ENCODE peak calls at places on chromosomes 12 and 14, in four cellular contexts. J is AG04450, S is left ventricle myocardium inferior, D is lower leg skin. N is an unnamed sample.
A peak's percentile ranks its signal among the peaks of the same experiment; 100 is the strongest.

GRCh38 chr14:23514009-23514962 is 37.3 kb downstream of the ZFHX2 start:
- DNase-seq in S (no peak), J (no peak), D (no peak), N (no peak)

GRCh38 chr14:94451091-94451751 is 1.4 kb downstream of the SERPINA11 start:
- DNase-seq in S (no peak), D (no peak), J (no peak), N (no peak)

GRCh38 chr14:104343690-104344640 is 205.6 kb downstream of the KIF26A start:
- DNase-seq in D (no peak), J (no peak), S (no peak), N (no peak)

GRCh38 chr12:114168061-114168460 is 201.9 kb upstream of the RBM19 start:
- DNase-seq in D (no peak), S (no peak), J (peak; percentile 1), N (no peak)

GRCh38 chr12:91189526-91189925 is 6.9 kb upstream of the DCN start:
- DNase-seq in D (no peak), J (no peak), S (no peak), N (no peak)

GRCh38 chr12:2653461-2653965 is 141.3 kb upstream of the FKBP4 start:
- DNase-seq in J (no peak), S (no peak), D (no peak), N (no peak)

GRCh38 chr12:111757361-111758119 is 9.2 kb upstream of the ALDH2 start:
- DNase-seq in J (no peak), D (peak; percentile 59), S (peak; percentile 46), N (no peak)

GRCh38 chr12:66290716-66291200 is 11.5 kb upstream of the HELB start:
- DNase-seq in D (no peak), S (no peak), J (no peak), N (no peak)

GRCh38 chr14:68790656-68791077 is 2.2 kb downstream of the ZFP36L1 start:
- DNase-seq in D (no peak), S (no peak), J (no peak), N (no peak)

GRCh38 chr12:52495385-52495784 is 2.3 kb upstream of the KRT6A start:
- DNase-seq in S (no peak), J (no peak), D (no peak), N (no peak)

GRCh38 chr14:68576496-68577244 is 216.2 kb downstream of the ZFP36L1 start:
- DNase-seq in S (no peak), D (no peak), J (no peak), N (no peak)

GRCh38 chr14:20808084-20808483 is 5.4 kb upstream of the RNASE1 start:
- DNase-seq in D (no peak), S (no peak), J (no peak), N (no peak)

GRCh38 chr12:122421263-122421814 is 1.1 kb downstream of the CLIP1 start:
- DNase-seq in J (no peak), D (peak; percentile 58), S (peak; percentile 31), N (no peak)

GRCh38 chr12:27319394-27319793 is 13.2 kb upstream of the BMAL2 start:
- DNase-seq in J (no peak), D (no peak), S (no peak), N (no peak)

GRCh38 chr12:104006929-104007328 is 41.3 kb downstream of the TDG start:
- DNase-seq in S (no peak), D (no peak), J (peak; percentile 37), N (no peak)

GRCh38 chr12:27673285-27673684 is 23.0 kb upstream of the REP15 start:
- DNase-seq in J (no peak), D (no peak), S (no peak), N (no peak)

GRCh38 chr12:50088577-50089335 is 3.6 kb downstream of the SMARCD1 start:
- DNase-seq in D (no peak), S (no peak), J (no peak), N (no peak)

GRCh38 chr12:107537464-107538119 is 148.0 kb upstream of the PWP1 start:
- DNase-seq in S (no peak), J (no peak), D (no peak), N (no peak)

GRCh38 chr12:123120452-123121166 is 30.3 kb downstream of the PITPNM2 start:
- DNase-seq in D (no peak), S (no peak), J (no peak), N (no peak)

GRCh38 chr14:34030864-34031263 is 80.0 kb upstream of the EGLN3 start:
- DNase-seq in J (peak; percentile 7), D (peak; percentile 31), S (peak; percentile 45), N (no peak)

GRCh38 chr12:39033789-39034188 is 128.4 kb upstream of the CPNE8 start:
- DNase-seq in S (no peak), D (no peak), J (no peak), N (no peak)

GRCh38 chr12:60684988-60685655 is 1089.3 kb downstream of the SLC16A7 start:
- DNase-seq in J (no peak), D (no peak), S (no peak), N (no peak)

GRCh38 chr12:60693019-60693626 is 1097.3 kb downstream of the SLC16A7 start:
- DNase-seq in J (no peak), D (no peak), S (no peak), N (no peak)

DNA sequence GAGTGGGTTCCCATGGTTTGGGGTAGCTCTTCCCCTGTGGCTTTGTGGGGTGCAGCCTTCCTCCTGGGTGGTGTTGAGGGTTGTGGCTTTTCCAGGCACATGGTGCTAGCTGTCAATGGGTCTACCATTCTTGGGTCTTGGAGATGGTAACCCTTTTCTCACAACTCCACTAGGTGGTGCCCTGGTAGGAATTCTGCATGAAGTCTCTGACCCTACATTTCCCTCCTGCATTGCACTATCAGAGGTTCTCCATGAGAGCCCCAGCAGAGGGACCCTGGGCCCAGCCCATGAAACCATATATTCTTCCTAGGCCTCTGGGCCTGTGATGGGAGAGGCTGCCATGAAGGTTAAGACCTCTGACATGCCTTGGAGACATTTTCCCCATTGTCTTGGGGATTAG is 1093.3 kb downstream of the SLC16A7 start:
- DNase-seq in J (no peak), D (no peak), S (no peak), N (no peak)
- TF ChIP-seq CTCF in J (no peak), D (no peak), S (no peak), N (no peak)

GRCh38 chr14:46651526-46652144 is at the start of gene RPL10L:
- DNase-seq in S (no peak), D (no peak), J (no peak), N (no peak)
- TF ChIP-seq CTCF in S (no peak), D (no peak), J (no peak), N (no peak)

DNA sequence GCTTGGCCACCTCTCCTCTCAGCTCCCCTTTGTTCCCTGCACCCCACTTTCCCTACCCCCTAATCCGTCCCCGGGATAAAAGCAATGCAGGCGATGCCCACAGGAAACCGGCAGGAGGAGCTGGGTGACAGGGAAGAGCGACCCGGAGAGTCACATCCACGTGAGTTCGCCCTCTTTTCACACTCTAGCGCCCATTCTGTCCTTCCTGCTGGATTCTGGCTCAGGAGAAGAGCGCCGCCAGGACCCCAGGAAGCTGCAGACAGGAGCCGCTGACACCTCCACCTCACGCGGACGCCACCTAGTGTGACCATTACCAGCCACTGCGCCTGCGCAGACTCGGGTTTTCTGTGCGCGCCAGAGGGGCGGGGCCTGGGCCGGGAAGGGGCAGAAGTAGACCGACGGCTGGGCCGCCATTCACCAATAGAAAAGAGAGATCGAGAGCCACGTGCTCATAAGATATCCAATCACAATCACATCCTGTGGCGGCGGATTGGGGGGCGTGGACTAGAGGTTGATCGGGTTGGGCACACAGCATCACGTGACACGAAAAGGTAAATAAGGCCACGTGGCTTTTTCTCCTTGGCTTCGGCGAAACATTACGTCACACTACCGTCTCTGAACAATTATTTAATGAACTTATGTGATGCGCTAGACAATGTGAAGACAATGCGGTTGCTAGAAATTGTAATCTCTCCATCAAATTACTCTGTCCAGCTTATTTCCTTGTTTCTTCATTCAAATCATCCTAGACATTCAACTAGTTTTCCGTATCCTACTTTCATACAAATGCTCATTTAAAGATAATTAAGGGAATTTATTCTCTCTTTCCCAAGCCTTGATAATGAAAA is 10.1 kb downstream of the PLA2G1B start:
- DNase-seq in D (peak; percentile 100), J (peak; percentile 97), S (peak; percentile 99), N (peak; percentile 80)
- TF ChIP-seq CTCF in D (no peak), J (peak; percentile 77), S (peak; percentile 65), N (peak; percentile 41)

GRCh38 chr12:132506328-132506727 is 16.4 kb downstream of the FBRSL1 start:
- DNase-seq in S (no peak), J (no peak), D (no peak), N (no peak)

GRCh38 chr12:132508860-132509732 is 19.1 kb downstream of the FBRSL1 start:
- DNase-seq in J (no peak), S (no peak), D (no peak), N (no peak)

GRCh38 chr12:132506730-132507538 is 17.0 kb downstream of the FBRSL1 start:
- DNase-seq in J (peak; percentile 38), D (peak; percentile 75), S (peak; percentile 90), N (no peak)

GRCh38 chr12:132508248-132508740 is 18.3 kb downstream of the FBRSL1 start:
- DNase-seq in D (no peak), J (no peak), S (no peak), N (no peak)

GRCh38 chr12:132507656-132508055 is 17.7 kb downstream of the FBRSL1 start:
- DNase-seq in D (no peak), S (no peak), J (no peak), N (no peak)
- TF ChIP-seq CTCF in D (no peak), S (no peak), J (no peak), N (no peak)

GRCh38 chr12:68358532-68359485 is 26.6 kb upstream of the MDM1 start:
- DNase-seq in J (peak; percentile 54), D (peak; percentile 67), S (no peak), N (no peak)
- TF ChIP-seq CTCF in J (peak; percentile 75), D (no peak), S (peak; percentile 77), N (peak; percentile 66)

DNA sequence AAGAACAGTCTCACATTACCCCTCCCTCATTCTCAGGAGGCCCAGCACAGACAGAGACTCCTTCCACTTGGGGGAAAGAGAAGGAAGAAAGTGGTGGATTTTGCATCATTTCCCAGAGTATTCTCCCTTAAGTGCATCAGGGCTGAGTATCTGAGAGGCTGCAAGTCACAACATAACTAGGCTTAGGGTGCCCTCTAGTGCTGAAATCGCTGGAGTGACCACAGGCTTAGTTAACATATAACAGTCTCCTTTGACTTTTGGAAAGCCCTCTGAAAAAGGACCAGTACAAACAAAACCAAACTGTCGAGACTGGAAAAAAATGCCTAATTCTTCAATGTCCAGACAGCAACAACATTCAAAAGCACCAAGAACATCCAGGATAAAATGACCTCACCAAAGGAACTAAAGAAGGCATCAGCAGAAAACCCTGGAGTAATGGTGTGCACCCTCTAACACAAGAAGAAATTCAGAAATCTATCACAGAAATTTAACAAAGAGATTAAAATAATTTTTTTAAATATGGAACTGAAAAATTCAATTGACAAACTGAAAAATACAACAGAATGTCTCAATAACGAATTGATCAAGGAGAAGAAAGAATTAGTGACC is 412.3 kb downstream of the RPS29 start:
- DNase-seq in J (peak; percentile 16), D (peak; percentile 28), S (no peak), N (peak; percentile 18)
- TF ChIP-seq CTCF in J (peak; percentile 59), D (no peak), S (peak; percentile 61), N (peak; percentile 82)

GRCh38 chr14:25381498-25381897 is 331.6 kb upstream of the STXBP6 start:
- DNase-seq in J (no peak), D (no peak), S (no peak), N (no peak)
- TF ChIP-seq CTCF in J (no peak), D (no peak), S (peak; percentile 18), N (no peak)

N was measured in D721Med.